ENCODE peak calls at places on chromosome 10, in four cellular contexts. One of them, this sample, is unnamed.

GRCh38 chr10:3330687-3331086 is 158.1 kb upstream of the PITRM1 start:
- DNase-seq in iPS-NIHi11: no peak
- DNase-seq in effector memory CD4-positive, alpha-beta T cell: no peak
- DNase-seq in activated CD4-positive, alpha-beta T cell treated with anti-CD3 and anti-CD28 coated beads, Interleukin-2, amount 10 ng/mL, durations not matched to agents 7 days and 5 days: no peak
- DNase-seq in this sample: no peak

GRCh38 chr10:73644767-73645166 is 3.5 kb upstream of the MYOZ1 start:
- DNase-seq in activated CD4-positive, alpha-beta T cell treated with anti-CD3 and anti-CD28 coated beads, Interleukin-2, amount 10 ng/mL, durations not matched to agents 7 days and 5 days: no peak
- DNase-seq in effector memory CD4-positive, alpha-beta T cell: no peak
- DNase-seq in iPS-NIHi11: no peak
- DNase-seq in this sample: no peak

GRCh38 chr10:92124524-92125168 is 166.2 kb downstream of the CPEB3 start:
- DNase-seq in iPS-NIHi11: peak
- DNase-seq in activated CD4-positive, alpha-beta T cell treated with anti-CD3 and anti-CD28 coated beads, Interleukin-2, amount 10 ng/mL, durations not matched to agents 7 days and 5 days: no peak
- DNase-seq in effector memory CD4-positive, alpha-beta T cell: no peak
- DNase-seq in this sample: no peak

GRCh38 chr10:75788394-75789205 is 357.2 kb downstream of the LRMDA start:
- DNase-seq in activated CD4-positive, alpha-beta T cell treated with anti-CD3 and anti-CD28 coated beads, Interleukin-2, amount 10 ng/mL, durations not matched to agents 7 days and 5 days: no peak
- DNase-seq in effector memory CD4-positive, alpha-beta T cell: no peak
- DNase-seq in iPS-NIHi11: no peak
- DNase-seq in this sample: no peak

GRCh38 chr10:119104653-119105024 is 726 bp downstream of the DENND10 start:
- DNase-seq in effector memory CD4-positive, alpha-beta T cell: no peak
- DNase-seq in activated CD4-positive, alpha-beta T cell treated with anti-CD3 and anti-CD28 coated beads, Interleukin-2, amount 10 ng/mL, durations not matched to agents 7 days and 5 days: no peak
- DNase-seq in iPS-NIHi11: no peak
- DNase-seq in this sample: no peak

GRCh38 chr10:27383595-27384542 is 120.2 kb upstream of the RAB18 start:
- DNase-seq in activated CD4-positive, alpha-beta T cell treated with anti-CD3 and anti-CD28 coated beads, Interleukin-2, amount 10 ng/mL, durations not matched to agents 7 days and 5 days: no peak
- DNase-seq in iPS-NIHi11: no peak
- DNase-seq in effector memory CD4-positive, alpha-beta T cell: no peak
- DNase-seq in this sample: no peak

GRCh38 chr10:126684171-126684745 is 13.8 kb upstream of the C10orf90 start:
- DNase-seq in effector memory CD4-positive, alpha-beta T cell: no peak
- DNase-seq in activated CD4-positive, alpha-beta T cell treated with anti-CD3 and anti-CD28 coated beads, Interleukin-2, amount 10 ng/mL, durations not matched to agents 7 days and 5 days: no peak
- DNase-seq in iPS-NIHi11: no peak
- DNase-seq in this sample: no peak

GRCh38 chr10:62243647-62243997 is 25.0 kb downstream of the RTKN2 start:
- DNase-seq in effector memory CD4-positive, alpha-beta T cell: no peak
- DNase-seq in iPS-NIHi11: no peak
- DNase-seq in activated CD4-positive, alpha-beta T cell treated with anti-CD3 and anti-CD28 coated beads, Interleukin-2, amount 10 ng/mL, durations not matched to agents 7 days and 5 days: no peak
- DNase-seq in this sample: no peak

GRCh38 chr10:76583711-76584161 is 1053.9 kb downstream of the KCNMA1 start:
- DNase-seq in activated CD4-positive, alpha-beta T cell treated with anti-CD3 and anti-CD28 coated beads, Interleukin-2, amount 10 ng/mL, durations not matched to agents 7 days and 5 days: no peak
- DNase-seq in iPS-NIHi11: peak
- DNase-seq in effector memory CD4-positive, alpha-beta T cell: no peak
- DNase-seq in this sample: no peak

GRCh38 chr10:28728396-28728795 is 51.1 kb downstream of the BAMBI start:
- DNase-seq in iPS-NIHi11: no peak
- DNase-seq in effector memory CD4-positive, alpha-beta T cell: no peak
- DNase-seq in activated CD4-positive, alpha-beta T cell treated with anti-CD3 and anti-CD28 coated beads, Interleukin-2, amount 10 ng/mL, durations not matched to agents 7 days and 5 days: no peak
- DNase-seq in this sample: no peak

GRCh38 chr10:121735248-121735647 is 137.0 kb upstream of the FGFR2 start:
- DNase-seq in iPS-NIHi11: no peak
- DNase-seq in effector memory CD4-positive, alpha-beta T cell: no peak
- DNase-seq in activated CD4-positive, alpha-beta T cell treated with anti-CD3 and anti-CD28 coated beads, Interleukin-2, amount 10 ng/mL, durations not matched to agents 7 days and 5 days: no peak
- DNase-seq in this sample: no peak

GRCh38 chr10:48935141-48935540 is 4.5 kb downstream of the LRRC18 start:
- DNase-seq in effector memory CD4-positive, alpha-beta T cell: no peak
- DNase-seq in activated CD4-positive, alpha-beta T cell treated with anti-CD3 and anti-CD28 coated beads, Interleukin-2, amount 10 ng/mL, durations not matched to agents 7 days and 5 days: no peak
- DNase-seq in iPS-NIHi11: no peak
- DNase-seq in this sample: no peak

GRCh38 chr10:14185501-14186045 is 145.2 kb downstream of the FRMD4A start:
- DNase-seq in activated CD4-positive, alpha-beta T cell treated with anti-CD3 and anti-CD28 coated beads, Interleukin-2, amount 10 ng/mL, durations not matched to agents 7 days and 5 days: peak
- DNase-seq in effector memory CD4-positive, alpha-beta T cell: peak
- DNase-seq in iPS-NIHi11: peak
- DNase-seq in this sample: peak

GRCh38 chr10:60114765-60115586 is 208.6 kb upstream of the CCDC6 start:
- DNase-seq in activated CD4-positive, alpha-beta T cell treated with anti-CD3 and anti-CD28 coated beads, Interleukin-2, amount 10 ng/mL, durations not matched to agents 7 days and 5 days: peak
- DNase-seq in effector memory CD4-positive, alpha-beta T cell: no peak
- DNase-seq in iPS-NIHi11: peak
- DNase-seq in this sample: peak

GRCh38 chr10:20004087-20004523 is 187.9 kb downstream of the PLXDC2 start:
- DNase-seq in iPS-NIHi11: no peak
- DNase-seq in activated CD4-positive, alpha-beta T cell treated with anti-CD3 and anti-CD28 coated beads, Interleukin-2, amount 10 ng/mL, durations not matched to agents 7 days and 5 days: no peak
- DNase-seq in effector memory CD4-positive, alpha-beta T cell: no peak
- DNase-seq in this sample: no peak

GRCh38 chr10:14953452-14954000 is 370 bp downstream of the DCLRE1C start:
- DNase-seq in activated CD4-positive, alpha-beta T cell treated with anti-CD3 and anti-CD28 coated beads, Interleukin-2, amount 10 ng/mL, durations not matched to agents 7 days and 5 days: no peak
- DNase-seq in effector memory CD4-positive, alpha-beta T cell: no peak
- DNase-seq in iPS-NIHi11: peak
- DNase-seq in this sample: peak

GRCh38 chr10:36367362-36367761 is 725.3 kb upstream of the FZD8 start:
- DNase-seq in effector memory CD4-positive, alpha-beta T cell: no peak
- DNase-seq in activated CD4-positive, alpha-beta T cell treated with anti-CD3 and anti-CD28 coated beads, Interleukin-2, amount 10 ng/mL, durations not matched to agents 7 days and 5 days: no peak
- DNase-seq in iPS-NIHi11: no peak
- DNase-seq in this sample: no peak

GRCh38 chr10:85978566-85979358 is 387.8 kb downstream of the GRID1 start:
- DNase-seq in activated CD4-positive, alpha-beta T cell treated with anti-CD3 and anti-CD28 coated beads, Interleukin-2, amount 10 ng/mL, durations not matched to agents 7 days and 5 days: no peak
- DNase-seq in effector memory CD4-positive, alpha-beta T cell: no peak
- DNase-seq in iPS-NIHi11: no peak
- DNase-seq in this sample: no peak

GRCh38 chr10:13712799-13713581 is 126.2 kb downstream of the PRPF18 start:
- DNase-seq in iPS-NIHi11: no peak
- DNase-seq in activated CD4-positive, alpha-beta T cell treated with anti-CD3 and anti-CD28 coated beads, Interleukin-2, amount 10 ng/mL, durations not matched to agents 7 days and 5 days: no peak
- DNase-seq in effector memory CD4-positive, alpha-beta T cell: no peak
- DNase-seq in this sample: no peak

GRCh38 chr10:89478085-89478738 is 57.2 kb downstream of the SLC16A12 start:
- DNase-seq in activated CD4-positive, alpha-beta T cell treated with anti-CD3 and anti-CD28 coated beads, Interleukin-2, amount 10 ng/mL, durations not matched to agents 7 days and 5 days: no peak
- DNase-seq in effector memory CD4-positive, alpha-beta T cell: no peak
- DNase-seq in iPS-NIHi11: peak
- DNase-seq in this sample: no peak

GRCh38 chr10:95430231-95430951 is 130.8 kb downstream of the SORBS1 start:
- DNase-seq in activated CD4-positive, alpha-beta T cell treated with anti-CD3 and anti-CD28 coated beads, Interleukin-2, amount 10 ng/mL, durations not matched to agents 7 days and 5 days: peak
- DNase-seq in effector memory CD4-positive, alpha-beta T cell: no peak
- DNase-seq in iPS-NIHi11: peak
- DNase-seq in this sample: peak

GRCh38 chr10:103818110-103818509 is 37.3 kb downstream of the SH3PXD2A start:
- DNase-seq in iPS-NIHi11: no peak
- DNase-seq in effector memory CD4-positive, alpha-beta T cell: no peak
- DNase-seq in activated CD4-positive, alpha-beta T cell treated with anti-CD3 and anti-CD28 coated beads, Interleukin-2, amount 10 ng/mL, durations not matched to agents 7 days and 5 days: no peak
- DNase-seq in this sample: no peak

GRCh38 chr10:114392112-114392835 is 12.0 kb downstream of the AFAP1L2 start:
- DNase-seq in iPS-NIHi11: no peak
- DNase-seq in effector memory CD4-positive, alpha-beta T cell: no peak
- DNase-seq in activated CD4-positive, alpha-beta T cell treated with anti-CD3 and anti-CD28 coated beads, Interleukin-2, amount 10 ng/mL, durations not matched to agents 7 days and 5 days: no peak
- DNase-seq in this sample: no peak

GRCh38 chr10:60920479-60920878 is 23.5 kb downstream of the RHOBTB1 start:
- DNase-seq in iPS-NIHi11: no peak
- DNase-seq in activated CD4-positive, alpha-beta T cell treated with anti-CD3 and anti-CD28 coated beads, Interleukin-2, amount 10 ng/mL, durations not matched to agents 7 days and 5 days: no peak
- DNase-seq in effector memory CD4-positive, alpha-beta T cell: no peak
- DNase-seq in this sample: no peak

GRCh38 chr10:115937756-115938032 is 335.3 kb downstream of the GFRA1 start:
- DNase-seq in iPS-NIHi11: no peak
- DNase-seq in activated CD4-positive, alpha-beta T cell treated with anti-CD3 and anti-CD28 coated beads, Interleukin-2, amount 10 ng/mL, durations not matched to agents 7 days and 5 days: no peak
- DNase-seq in effector memory CD4-positive, alpha-beta T cell: no peak
- DNase-seq in this sample: no peak

GRCh38 chr10:90740265-90740664 is 117.6 kb downstream of the HTR7 start:
- DNase-seq in effector memory CD4-positive, alpha-beta T cell: no peak
- DNase-seq in activated CD4-positive, alpha-beta T cell treated with anti-CD3 and anti-CD28 coated beads, Interleukin-2, amount 10 ng/mL, durations not matched to agents 7 days and 5 days: no peak
- DNase-seq in iPS-NIHi11: no peak
- DNase-seq in this sample: no peak

GRCh38 chr10:110395350-110396283 is 90.9 kb upstream of the SMNDC1 start:
- DNase-seq in effector memory CD4-positive, alpha-beta T cell: peak
- DNase-seq in activated CD4-positive, alpha-beta T cell treated with anti-CD3 and anti-CD28 coated beads, Interleukin-2, amount 10 ng/mL, durations not matched to agents 7 days and 5 days: no peak
- DNase-seq in iPS-NIHi11: no peak
- DNase-seq in this sample: no peak

GRCh38 chr10:26457088-26457487 is 18.9 kb downstream of the APBB1IP start:
- DNase-seq in effector memory CD4-positive, alpha-beta T cell: no peak
- DNase-seq in iPS-NIHi11: no peak
- DNase-seq in activated CD4-positive, alpha-beta T cell treated with anti-CD3 and anti-CD28 coated beads, Interleukin-2, amount 10 ng/mL, durations not matched to agents 7 days and 5 days: no peak
- DNase-seq in this sample: no peak